ENCODE peak calls at places on chromosomes 11 and 22, in six cellular contexts. One of them, this sample, is unnamed.

GRCh38 chr22:46150615-46151423 is 493 bp downstream of the PPARA start:
- DNase-seq in osteocyte: peak
- DNase-seq in stimulated activated CD8-positive, alpha-beta memory T cell treated with anti-CD3 and anti-CD28 coated beads, Interleukin-7, amount 100 ng/mL, for 48 hours: peak
- DNase-seq in SW480: peak
- DNase-seq in astrocyte of the spinal cord: no peak
- DNase-seq in activated naive CD4-positive, alpha-beta T cell: peak
- DNase-seq in this sample: no peak

GRCh38 chr11:47259178-47259977 is 1.6 kb downstream of the NR1H3 start:
- DNase-seq in osteocyte: no peak
- DNase-seq in stimulated activated CD8-positive, alpha-beta memory T cell treated with anti-CD3 and anti-CD28 coated beads, Interleukin-7, amount 100 ng/mL, for 48 hours: no peak
- DNase-seq in SW480: peak
- DNase-seq in astrocyte of the spinal cord: peak
- DNase-seq in activated naive CD4-positive, alpha-beta T cell: no peak
- DNase-seq in this sample: peak

GRCh38 chr11:10746871-10747270 is 4.2 kb upstream of the CTR9 start:
- DNase-seq in osteocyte: no peak
- DNase-seq in stimulated activated CD8-positive, alpha-beta memory T cell treated with anti-CD3 and anti-CD28 coated beads, Interleukin-7, amount 100 ng/mL, for 48 hours: no peak
- DNase-seq in SW480: no peak
- DNase-seq in astrocyte of the spinal cord: no peak
- DNase-seq in activated naive CD4-positive, alpha-beta T cell: no peak
- DNase-seq in this sample: no peak

GRCh38 chr11:73249304-73249703 is 22.8 kb upstream of the P2RY6 start:
- DNase-seq in osteocyte: no peak
- DNase-seq in stimulated activated CD8-positive, alpha-beta memory T cell treated with anti-CD3 and anti-CD28 coated beads, Interleukin-7, amount 100 ng/mL, for 48 hours: no peak
- DNase-seq in SW480: peak
- DNase-seq in astrocyte of the spinal cord: peak
- DNase-seq in activated naive CD4-positive, alpha-beta T cell: no peak
- DNase-seq in this sample: no peak

GRCh38 chr22:29727248-29727551 is 7.4 kb downstream of the CABP7 start:
- DNase-seq in osteocyte: no peak
- DNase-seq in stimulated activated CD8-positive, alpha-beta memory T cell treated with anti-CD3 and anti-CD28 coated beads, Interleukin-7, amount 100 ng/mL, for 48 hours: no peak
- DNase-seq in SW480: no peak
- DNase-seq in astrocyte of the spinal cord: no peak
- DNase-seq in activated naive CD4-positive, alpha-beta T cell: no peak
- DNase-seq in this sample: no peak

GRCh38 chr11:12090061-12090572 is 20.3 kb upstream of the MICAL2 start:
- DNase-seq in osteocyte: no peak
- DNase-seq in stimulated activated CD8-positive, alpha-beta memory T cell treated with anti-CD3 and anti-CD28 coated beads, Interleukin-7, amount 100 ng/mL, for 48 hours: no peak
- DNase-seq in SW480: peak
- DNase-seq in astrocyte of the spinal cord: no peak
- DNase-seq in activated naive CD4-positive, alpha-beta T cell: no peak
- DNase-seq in this sample: peak

GRCh38 chr11:112605093-112605666 is 344.5 kb upstream of the PLET1 start:
- DNase-seq in osteocyte: no peak
- DNase-seq in stimulated activated CD8-positive, alpha-beta memory T cell treated with anti-CD3 and anti-CD28 coated beads, Interleukin-7, amount 100 ng/mL, for 48 hours: no peak
- DNase-seq in SW480: no peak
- DNase-seq in astrocyte of the spinal cord: peak
- DNase-seq in activated naive CD4-positive, alpha-beta T cell: no peak
- DNase-seq in this sample: no peak

GRCh38 chr11:71558996-71559395 is 6.4 kb upstream of the KRTAP5-10 start:
- DNase-seq in osteocyte: no peak
- DNase-seq in stimulated activated CD8-positive, alpha-beta memory T cell treated with anti-CD3 and anti-CD28 coated beads, Interleukin-7, amount 100 ng/mL, for 48 hours: no peak
- DNase-seq in SW480: no peak
- DNase-seq in astrocyte of the spinal cord: no peak
- DNase-seq in activated naive CD4-positive, alpha-beta T cell: no peak
- DNase-seq in this sample: no peak

GRCh38 chr11:34757026-34757451 is 136.1 kb downstream of the EHF start:
- DNase-seq in osteocyte: no peak
- DNase-seq in stimulated activated CD8-positive, alpha-beta memory T cell treated with anti-CD3 and anti-CD28 coated beads, Interleukin-7, amount 100 ng/mL, for 48 hours: no peak
- DNase-seq in SW480: no peak
- DNase-seq in astrocyte of the spinal cord: no peak
- DNase-seq in activated naive CD4-positive, alpha-beta T cell: no peak
- DNase-seq in this sample: no peak

GRCh38 chr11:59510917-59511589 is at the start of gene OR4D9:
- DNase-seq in osteocyte: no peak
- DNase-seq in stimulated activated CD8-positive, alpha-beta memory T cell treated with anti-CD3 and anti-CD28 coated beads, Interleukin-7, amount 100 ng/mL, for 48 hours: no peak
- DNase-seq in SW480: no peak
- DNase-seq in astrocyte of the spinal cord: no peak
- DNase-seq in activated naive CD4-positive, alpha-beta T cell: no peak
- DNase-seq in this sample: no peak

GRCh38 chr11:102776454-102776853 is 4.0 kb downstream of the MMP10 start:
- DNase-seq in osteocyte: no peak
- DNase-seq in stimulated activated CD8-positive, alpha-beta memory T cell treated with anti-CD3 and anti-CD28 coated beads, Interleukin-7, amount 100 ng/mL, for 48 hours: no peak
- DNase-seq in SW480: no peak
- DNase-seq in astrocyte of the spinal cord: no peak
- DNase-seq in activated naive CD4-positive, alpha-beta T cell: no peak
- DNase-seq in this sample: no peak

GRCh38 chr11:111977141-111978027 is 40.2 kb downstream of the DIXDC1 start:
- DNase-seq in osteocyte: peak
- DNase-seq in stimulated activated CD8-positive, alpha-beta memory T cell treated with anti-CD3 and anti-CD28 coated beads, Interleukin-7, amount 100 ng/mL, for 48 hours: no peak
- DNase-seq in SW480: no peak
- DNase-seq in astrocyte of the spinal cord: peak
- DNase-seq in activated naive CD4-positive, alpha-beta T cell: no peak
- DNase-seq in this sample: peak

GRCh38 chr22:37219534-37219933 is 7.3 kb upstream of the SSTR3 start:
- DNase-seq in osteocyte: no peak
- DNase-seq in stimulated activated CD8-positive, alpha-beta memory T cell treated with anti-CD3 and anti-CD28 coated beads, Interleukin-7, amount 100 ng/mL, for 48 hours: no peak
- DNase-seq in SW480: no peak
- DNase-seq in astrocyte of the spinal cord: no peak
- DNase-seq in activated naive CD4-positive, alpha-beta T cell: no peak
- DNase-seq in this sample: no peak

This sample was measured in ACHN.